ENCODE peak calls at places on chromosomes 4 and X, in five cellular contexts. W, A, I, L and F are unnamed samples.

GRCh38 chr4:161595230-161595771 is 568.5 kb downstream of the FSTL5 start:
- DNase-seq in A (no peak), I (no peak), L (no peak), W (no peak), F (no peak)

GRCh38 chr4:93313207-93313606 is 515.3 kb upstream of the ATOH1 start:
- DNase-seq in W (no peak), A (no peak), I (no peak), L (no peak), F (no peak)

GRCh38 chr4:119570401-119570800 is 58.2 kb downstream of the PDE5A start:
- DNase-seq in A (no peak), L (no peak), W (no peak), I (no peak), F (no peak)

GRCh38 chrX:123899701-123900100 is 39.8 kb downstream of the XIAP start:
- DNase-seq in A (no peak), L (no peak), W (no peak), I (no peak), F (no peak)

GRCh38 chrX:11968470-11968869 is 169.8 kb upstream of the FRMPD4 start:
- DNase-seq in A (no peak), I (no peak), L (no peak), W (no peak), F (no peak)

GRCh38 chr4:187085339-187085738 is 361.7 kb upstream of the FAT1 start:
- DNase-seq in I (no peak), W (no peak), L (no peak), A (no peak), F (no peak)

GRCh38 chrX:17595456-17596035 is 141.7 kb upstream of the SCML1 start:
- DNase-seq in W (no peak), A (no peak), L (no peak), I (no peak), F (no peak)

GRCh38 chr4:51943221-51943620 is 76.9 kb downstream of the LRRC66 start:
- DNase-seq in A (no peak), L (no peak), I (no peak), W (no peak), F (no peak)

GRCh38 chr4:176238157-176238608 is 30.8 kb downstream of the ASB5 start:
- DNase-seq in A (no peak), W (no peak), I (no peak), L (no peak), F (no peak)

GRCh38 chrX:11064276-11064675 is 46.9 kb upstream of the HCCS start:
- DNase-seq in W (no peak), A (no peak), L (no peak), I (no peak), F (no peak)

GRCh38 chrX:40260123-40260751 is 162.5 kb upstream of the BCOR start:
- DNase-seq in L (no peak), A (no peak), W (no peak), I (peak; percentile 60), F (no peak)

GRCh38 chr4:82268050-82268825 is 105.6 kb downstream of the HNRNPD start:
- DNase-seq in L (no peak), W (peak; percentile 63), I (peak; percentile 54), A (peak; percentile 39), F (no peak)

GRCh38 chr4:83767017-83767541 is 231.2 kb downstream of the GPAT3 start:
- DNase-seq in L (no peak), A (no peak), W (no peak), I (no peak), F (no peak)

GRCh38 chr4:87165886-87166285 is 54.5 kb downstream of the KLHL8 start:
- DNase-seq in W (no peak), I (no peak), L (no peak), A (no peak), F (no peak)

GRCh38 chr4:163332526-163333405 is at the start of gene NPY1R:
- DNase-seq in I (peak; percentile 78), A (peak; percentile 78), L (no peak), W (peak; percentile 60), F (no peak)

GRCh38 chrX:75118296-75118695 is 37.8 kb downstream of the ABCB7 start:
- DNase-seq in I (no peak), L (no peak), W (no peak), A (no peak), F (no peak)

GRCh38 chr4:8688041-8688907 is 95.7 kb downstream of the CPZ start:
- DNase-seq in A (peak; percentile 72), L (no peak), I (no peak), W (no peak), F (no peak)

GRCh38 chr4:20124317-20125026 is 127.2 kb upstream of the SLIT2 start:
- DNase-seq in L (no peak), I (no peak), A (no peak), W (no peak), F (no peak)
- H3K9me3 ChIP-seq in L (no peaks in the 10 kb centered on the region), I (no peaks in the 10 kb centered on the region), A (no peaks in the 10 kb centered on the region), W (no peaks in the 10 kb centered on the region), F (no peaks in the 10 kb centered on the region)

DNA sequence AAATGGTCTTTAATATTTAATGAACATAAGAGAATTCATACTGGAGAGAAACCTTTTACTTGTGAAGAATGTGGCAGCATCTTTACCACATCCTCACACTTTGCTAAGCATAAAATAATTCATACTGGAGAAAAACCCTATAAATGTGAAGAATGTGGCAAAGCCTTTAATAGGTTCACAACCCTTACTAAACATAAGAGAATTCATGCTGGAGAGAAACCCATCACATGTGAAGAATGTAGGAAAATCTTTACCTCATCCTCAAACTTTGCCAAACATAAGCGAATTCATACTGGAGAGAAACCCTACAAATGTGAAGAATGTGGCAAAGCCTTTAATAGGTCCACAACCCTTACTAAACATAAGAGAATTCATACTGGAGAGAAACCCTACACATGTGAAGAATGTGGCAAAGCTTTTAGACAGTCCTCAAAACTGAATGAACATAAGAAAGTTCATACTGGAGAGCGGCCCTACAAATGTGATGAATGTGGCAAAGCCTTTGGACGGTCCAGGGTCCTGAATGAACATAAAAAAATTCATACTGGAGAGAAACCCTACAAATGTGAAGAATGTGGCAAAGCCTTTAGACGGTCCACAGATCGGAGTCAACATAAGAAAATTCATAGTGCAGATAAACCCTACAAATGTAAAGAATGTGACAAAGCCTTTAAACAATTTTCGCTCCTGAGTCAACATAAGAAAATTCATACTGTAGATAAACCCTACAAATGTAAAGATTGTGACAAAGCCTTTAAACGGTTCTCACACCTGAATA is 35.6 kb downstream of the ZNF141 start:
- DNase-seq in A (no peak), I (no peak), L (no peak), W (no peak), F (no peak)
- H3K9me3 ChIP-seq in A (peaks cover 15% of the 10 kb centered on the region), I (peaks cover 100% of the 10 kb centered on the region), L (peaks cover 93% of the 10 kb centered on the region), W (peaks cover 43% of the 10 kb centered on the region), F (peaks cover 57% of the 10 kb centered on the region)

DNA sequence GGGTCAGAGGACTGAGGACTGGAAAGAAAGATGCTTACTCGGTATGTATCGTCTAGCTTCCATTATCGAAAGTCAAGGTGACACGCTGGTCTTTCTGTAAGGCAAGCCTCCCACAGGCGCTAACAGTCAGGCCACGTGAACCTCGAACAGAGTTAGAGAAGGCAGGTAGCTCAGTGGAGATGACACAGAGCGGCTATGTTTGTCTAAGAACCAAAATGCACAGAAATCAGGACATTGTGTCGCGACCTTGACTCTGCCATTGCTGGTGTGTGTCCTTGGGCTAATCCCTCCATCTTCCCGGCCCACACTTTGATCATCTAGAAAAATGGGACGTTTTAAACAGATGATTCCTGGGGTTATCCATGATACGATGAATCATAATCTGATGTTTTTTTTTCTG is 40.3 kb downstream of the IRF2 start:
- DNase-seq in I (no peak), W (no peak), A (no peak), L (no peak), F (no peak)
- H3K9me3 ChIP-seq in I (no peaks in the 10 kb centered on the region), W (no peaks in the 10 kb centered on the region), A (no peaks in the 10 kb centered on the region), L (no peaks in the 10 kb centered on the region), F (no peaks in the 10 kb centered on the region)

DNA sequence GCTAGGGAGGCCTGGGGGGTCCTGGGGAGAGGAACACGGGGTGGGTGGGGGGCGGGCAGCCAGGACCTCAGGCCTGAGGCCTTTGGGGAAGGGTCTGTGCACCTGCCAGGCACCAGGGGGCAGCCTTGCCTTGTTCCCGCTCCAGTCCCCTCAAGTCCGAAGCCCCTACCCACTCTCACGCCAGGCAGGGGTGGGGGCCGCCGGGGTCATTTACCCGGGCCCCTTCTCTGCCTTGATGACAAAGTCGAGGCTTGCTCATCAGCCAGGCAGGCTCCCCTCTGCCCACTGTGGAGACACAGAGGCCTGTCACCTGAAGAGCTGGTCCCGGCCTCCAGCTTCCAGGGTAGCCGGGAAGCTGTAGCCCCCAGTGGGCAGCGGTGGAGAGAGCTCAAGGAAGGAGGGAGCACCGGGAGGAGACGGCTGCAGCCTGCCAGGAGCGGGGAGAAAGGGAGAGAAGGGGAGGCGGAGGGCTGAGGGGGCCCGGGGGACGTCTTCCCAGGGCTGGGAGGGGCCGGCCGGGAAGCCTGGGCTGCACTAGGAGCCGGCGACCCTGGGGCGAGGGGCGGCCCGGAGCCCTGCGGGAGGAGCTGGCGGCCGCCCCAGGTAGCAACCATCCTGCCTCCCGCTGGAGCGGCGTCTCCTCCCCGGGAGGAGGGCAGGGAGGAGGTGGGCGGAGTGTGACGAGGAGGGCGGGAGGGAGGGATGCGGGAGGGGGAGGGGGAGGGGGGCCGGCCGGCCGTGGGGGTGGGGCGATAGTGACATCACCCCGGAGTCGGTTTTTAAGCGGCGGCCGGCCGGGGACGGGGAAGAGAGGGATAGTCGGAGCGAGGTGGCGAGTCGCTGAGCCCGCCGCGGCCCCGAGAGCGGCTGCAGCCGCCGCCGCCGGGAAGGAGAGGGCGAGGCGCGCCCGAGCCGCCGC is at the start of gene SLC6A8:
- DNase-seq in L (no peak), I (peak; percentile 51), A (peak; percentile 77), W (peak; percentile 71), F (peak; percentile 18)
- H3K9me3 ChIP-seq in L (no peaks in the 10 kb centered on the region), I (peaks cover 9% of the 10 kb centered on the region), A (no peaks in the 10 kb centered on the region), W (no peaks in the 10 kb centered on the region), F (no peaks in the 10 kb centered on the region)

GRCh38 chrX:42770566-42770965 is 7.4 kb downstream of the PPP1R2C start:
- DNase-seq in W (no peak), L (no peak), A (no peak), I (no peak), F (no peak)
- H3K9me3 ChIP-seq in W (no peaks in the 10 kb centered on the region), L (no peaks in the 10 kb centered on the region), A (no peaks in the 10 kb centered on the region), I (no peaks in the 10 kb centered on the region), F (no peaks in the 10 kb centered on the region)

GRCh38 chrX:78452356-78452755 is 124.9 kb upstream of the CYSLTR1 start:
- DNase-seq in A (no peak), W (no peak), I (no peak), L (no peak), F (no peak)

GRCh38 chrX:78456909-78457308 is 129.5 kb upstream of the CYSLTR1 start:
- DNase-seq in I (no peak), L (no peak), A (no peak), W (no peak), F (no peak)

DNA sequence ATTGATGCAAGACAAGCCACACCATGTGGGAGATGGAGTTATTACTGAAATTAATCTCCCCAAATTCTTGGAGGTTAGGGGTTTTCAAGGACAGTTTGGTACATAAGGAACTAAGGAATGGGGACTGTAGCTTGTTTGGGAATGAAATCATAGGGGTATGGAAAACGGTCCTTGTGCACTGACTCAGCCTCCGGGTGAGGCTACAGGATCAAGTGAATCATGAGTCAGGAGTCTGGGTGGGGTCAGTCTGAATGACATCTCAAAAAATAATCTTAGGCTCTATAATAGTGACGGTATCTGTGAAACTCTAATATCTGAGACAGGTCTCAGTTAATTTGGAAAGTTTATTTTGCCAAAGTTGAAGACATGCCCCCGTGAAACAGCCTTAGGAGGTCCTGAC is 128.5 kb upstream of the CYSLTR1 start:
- DNase-seq in W (no peak), I (no peak), L (no peak), A (no peak), F (no peak)
- H3K9me3 ChIP-seq in W (no peaks in the 10 kb centered on the region), I (peaks cover 5% of the 10 kb centered on the region), L (no peaks in the 10 kb centered on the region), A (no peaks in the 10 kb centered on the region), F (no peaks in the 10 kb centered on the region)